ENCODE peak calls at places on chromosome 1, in six cellular contexts. L, X, B, J, H and U are unnamed samples.

GRCh38 chr1:47618222-47618720 is 180.4 kb downstream of the FOXD2 start:
- DNase-seq in B (no peak), X (no peak), L (no peak), H (no peak), J (no peak), U (no peak)

GRCh38 chr1:64098436-64098835 is 105.0 kb upstream of the UBE2U start:
- DNase-seq in B (no peak), L (no peak), X (no peak), H (no peak), J (no peak), U (no peak)

GRCh38 chr1:79790950-79791349 is 784.4 kb upstream of the ADGRL4 start:
- DNase-seq in B (no peak), J (peak), X (no peak), H (no peak), L (no peak), U (no peak)

GRCh38 chr1:29851666-29852065 is 615.3 kb downstream of the PTPRU start:
- DNase-seq in X (no peak), H (no peak), J (no peak), B (no peak), L (no peak), U (no peak)

GRCh38 chr1:8712413-8713229 is 104.8 kb downstream of the RERE start:
- DNase-seq in H (peak), B (no peak), L (no peak), J (peak), X (no peak), U (peak)

GRCh38 chr1:3002349-3003038 is 18.8 kb upstream of the ACTRT2 start:
- DNase-seq in B (no peak), L (no peak), H (no peak), X (no peak), J (no peak), U (no peak)

GRCh38 chr1:206954616-206955342 is 8.5 kb upstream of the PIGR start:
- DNase-seq in B (no peak), J (no peak), X (no peak), L (no peak), H (no peak), U (no peak)

GRCh38 chr1:216750031-216750627 is 26.9 kb upstream of the ESRRG start:
- DNase-seq in L (peak), X (peak), J (peak), H (peak), B (peak), U (peak)

GRCh38 chr1:14108356-14109275 is 408.6 kb downstream of the PRDM2 start:
- DNase-seq in J (no peak), X (peak), H (no peak), B (no peak), L (no peak), U (no peak)

GRCh38 chr1:175978926-175979325 is 228.2 kb downstream of the COP1 start:
- DNase-seq in L (no peak), B (no peak), J (peak), H (no peak), X (no peak), U (no peak)

GRCh38 chr1:43947061-43947889 is 525 bp downstream of the IPO13 start:
- DNase-seq in B (no peak), H (no peak), L (no peak), J (no peak), X (no peak), U (no peak)

GRCh38 chr1:217910791-217911320 is 279.7 kb downstream of the SPATA17 start:
- DNase-seq in L (no peak), B (no peak), J (no peak), X (no peak), H (no peak), U (no peak)

GRCh38 chr1:78351551-78352216 is 139.1 kb upstream of the PTGFR start:
- DNase-seq in B (no peak), J (no peak), X (no peak), L (no peak), H (no peak), U (no peak)

GRCh38 chr1:7702365-7702764 is 68.7 kb upstream of the VAMP3 start:
- DNase-seq in L (no peak), B (no peak), H (peak), J (no peak), X (peak), U (no peak)

GRCh38 chr1:164363980-164364379 is 195.0 kb upstream of the PBX1 start:
- DNase-seq in H (no peak), L (no peak), B (no peak), X (no peak), J (no peak), U (no peak)

GRCh38 chr1:239587066-239587465 is 200.7 kb downstream of the CHRM3 start:
- DNase-seq in J (no peak), X (peak), L (no peak), H (peak), B (no peak), U (no peak)

GRCh38 chr1:235450886-235451457 is 53.3 kb downstream of the B3GALNT2 start:
- DNase-seq in J (no peak), B (no peak), H (peak), X (no peak), L (no peak), U (no peak)

GRCh38 chr1:208935517-208936187 is 647.9 kb upstream of the CAMK1G start:
- DNase-seq in B (no peak), X (no peak), L (no peak), H (no peak), J (no peak), U (no peak)
- H4K8ac ChIP-seq in B (no peak), X (no peak), L (no peak), H (no peak), J (no peak), U (no peak)

GRCh38 chr1:10471411-10472219 is 714 bp downstream of the DFFA start:
- DNase-seq in J (peak), H (peak), X (no peak), B (no peak), L (no peak), U (peak)
- H4K8ac ChIP-seq in J (peak), H (no peak), X (no peak), B (peak), L (no peak), U (peak)

DNA sequence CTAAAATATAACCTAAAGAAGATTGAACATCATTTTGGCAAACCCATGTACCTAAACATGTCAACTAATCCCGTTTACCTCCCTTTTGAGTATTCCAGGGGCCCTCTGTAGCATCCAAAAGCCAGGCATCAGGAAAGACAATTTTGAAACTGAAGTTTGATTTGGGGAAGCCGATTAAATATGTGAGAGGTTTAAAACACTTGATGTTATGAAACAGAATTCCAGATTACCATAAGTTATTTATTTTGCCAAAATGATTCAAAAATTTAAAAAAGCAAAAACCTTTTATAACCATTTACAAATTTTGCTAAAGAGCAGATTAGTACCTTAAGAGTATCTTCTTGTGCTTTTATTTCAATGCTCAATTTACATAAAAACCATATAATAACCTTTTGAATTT is 23.3 kb downstream of the ZNF648 start:
- DNase-seq in J (no peak), L (no peak), B (no peak), H (no peak), X (no peak), U (no peak)
- H4K8ac ChIP-seq in J (no peak), L (no peak), B (no peak), H (no peak), X (no peak), U (no peak)

GRCh38 chr1:197150336-197151005 is 4.0 kb upstream of the ASPM start:
- DNase-seq in B (no peak), L (no peak), X (no peak), J (no peak), H (no peak), U (no peak)

GRCh38 chr1:197145451-197146029 is 929 bp downstream of the ASPM start:
- DNase-seq in X (no peak), B (no peak), J (no peak), L (no peak), H (no peak), U (peak)

GRCh38 chr1:197144570-197145325 is 1.7 kb downstream of the ASPM start:
- DNase-seq in J (peak), B (no peak), L (no peak), X (no peak), H (peak), U (no peak)

GRCh38 chr1:197149340-197149739 is 2.9 kb upstream of the ASPM start:
- DNase-seq in X (no peak), B (no peak), J (no peak), L (no peak), H (no peak), U (no peak)

GRCh38 chr1:197146108-197147095 is at the start of gene ASPM:
- DNase-seq in L (peak), B (peak), X (peak), J (peak), H (peak), U (peak)
- H4K8ac ChIP-seq in L (no peak), B (peak), X (no peak), J (peak), H (peak), U (peak)

DNA sequence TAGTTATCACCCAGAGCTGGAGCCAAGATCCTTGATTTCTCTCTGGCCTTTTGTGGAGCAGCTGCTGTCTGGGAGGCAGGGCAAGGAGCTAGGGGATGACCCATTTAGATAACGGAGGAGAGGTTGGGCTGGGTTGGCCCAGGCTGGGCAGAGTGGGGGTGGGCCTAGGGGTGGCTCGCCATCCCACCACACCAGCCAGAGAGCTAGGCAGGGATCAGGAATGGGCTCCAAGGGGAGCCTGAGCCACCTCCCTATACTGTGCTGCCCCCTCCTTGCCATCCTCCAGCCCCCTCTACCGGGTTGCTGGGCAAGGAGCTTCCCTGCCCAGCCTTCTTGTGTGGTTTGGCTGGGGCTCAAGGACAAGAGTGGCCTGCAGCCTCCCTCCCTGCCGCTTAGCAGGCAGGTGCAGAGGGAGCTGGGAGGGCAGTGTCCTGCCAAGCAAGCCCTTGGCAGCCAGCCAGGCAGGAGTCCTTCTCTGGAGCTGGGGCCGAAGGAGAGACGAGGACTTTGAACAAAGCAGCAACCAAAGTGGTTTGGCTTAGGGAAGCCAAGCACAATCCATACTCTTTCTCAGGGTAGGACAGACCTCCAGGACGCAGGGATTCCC is 4.1 kb downstream of the NUAK2 start:
- DNase-seq in L (no peak), B (no peak), X (no peak), H (no peak), J (no peak), U (no peak)
- H4K8ac ChIP-seq in L (no peak), B (no peak), X (no peak), H (no peak), J (no peak), U (no peak)

GRCh38 chr1:147171399-147172167 is 687 bp downstream of the PRKAB2 start:
- DNase-seq in J (no peak), X (no peak), L (no peak), B (no peak), H (no peak), U (peak)
- H4K8ac ChIP-seq in J (peak), X (no peak), L (no peak), B (peak), H (no peak), U (peak)

GRCh38 chr1:154993572-154994268 is at the start of gene LENEP:
- DNase-seq in H (no peak), L (no peak), J (no peak), X (peak), B (no peak), U (no peak)
- H4K8ac ChIP-seq in H (no peak), L (no peak), J (no peak), X (no peak), B (no peak), U (no peak)